ENCODE peak calls at places on chromosomes 11 and 22, in nine cellular contexts. H is posterior vena cava; O is stimulated activated CD8-positive, alpha-beta memory T cell treated with anti-CD3 and anti-CD28 coated beads, Interleukin-7, amount 100 ng/mL, for 24 hours; Y is NCI-H69; S is GM04504; F is SW480; M is MM.1S; W is midbrain; Z is spleen. K is an unnamed sample.

GRCh38 chr11:106306942-106307341 is 229.5 kb downstream of the AASDHPPT start:
- DNase-seq in S (no peak), W (no peak), Z (no peak), M (no peak), H (no peak), Y (no peak), F (no peak), O (no peak), K (no peak)

GRCh38 chr22:38205261-38206128 is 3.7 kb downstream of the MAFF start:
- DNase-seq in Z (no peak), O (no peak), H (peak; percentile 96), Y (no peak), W (peak; percentile 43), M (no peak), S (peak; percentile 87), F (no peak), K (no peak)

GRCh38 chr11:102662607-102663006 is 37.5 kb upstream of the MMP20 start:
- DNase-seq in S (no peak), Z (no peak), M (no peak), W (no peak), O (no peak), F (no peak), H (no peak), Y (no peak), K (no peak)

GRCh38 chr11:44600261-44600660 is 34.8 kb downstream of the CD82 start:
- DNase-seq in W (no peak), F (no peak), S (no peak), Y (no peak), M (no peak), O (no peak), H (no peak), Z (no peak), K (no peak)

GRCh38 chr22:27420817-27421361 is 380.7 kb downstream of the MN1 start:
- DNase-seq in Z (peak; percentile 24), O (no peak), Y (no peak), M (no peak), F (no peak), S (peak; percentile 64), W (peak; percentile 39), H (peak; percentile 92), K (no peak)

GRCh38 chr11:48025983-48026340 is 45.6 kb downstream of the PTPRJ start:
- DNase-seq in M (no peak), Z (no peak), Y (no peak), F (no peak), H (no peak), W (no peak), O (no peak), S (no peak), K (no peak)

GRCh38 chr11:121829159-121829643 is 286.8 kb downstream of the BLID start:
- DNase-seq in F (peak; percentile 33), M (no peak), H (peak; percentile 79), S (peak; percentile 97), O (no peak), Y (peak; percentile 26), W (no peak), Z (no peak), K (no peak)

GRCh38 chr11:132992838-132993680 is 539.2 kb downstream of the OPCML start:
- DNase-seq in W (peak; percentile 22), H (no peak), F (peak; percentile 10), Y (no peak), S (no peak), O (no peak), Z (no peak), M (no peak), K (no peak)

GRCh38 chr11:65606876-65607613 is 7.0 kb downstream of the MAP3K11 start:
- DNase-seq in Y (no peak), H (peak; percentile 97), Z (peak; percentile 90), S (peak; percentile 86), W (peak; percentile 94), F (peak; percentile 98), M (no peak), O (no peak), K (peak; percentile 79)

GRCh38 chr22:24516301-24516737 is 21.2 kb downstream of the UPB1 start:
- DNase-seq in M (no peak), F (no peak), W (no peak), Z (no peak), Y (peak; percentile 25), O (no peak), H (no peak), S (peak; percentile 79), K (no peak)